ENCODE peak calls at places on chromosome 5, in ten cellular contexts. V, Z, I, M, W, A, Y, N, H and C are unnamed samples.
A peak's percentile ranks its signal among the peaks of the same experiment; 100 is the strongest.

GRCh38 chr5:150409638-150410523 is 2.8 kb downstream of the CD74 start:
- DNase-seq in V (peak; percentile 58), Z (peak; percentile 76), I (peak; percentile 75), M (peak; percentile 87), W (peak; percentile 93), A (peak; percentile 87), Y (peak; percentile 87), N (peak; percentile 79), H (peak; percentile 60), C (no peak)

GRCh38 chr5:4614088-4614487 is 526.0 kb upstream of the ADAMTS16 start:
- DNase-seq in V (no peak), Z (no peak), I (peak; percentile 84), M (no peak), W (no peak), A (no peak), Y (no peak), N (no peak), H (no peak), C (no peak)

GRCh38 chr5:168976311-168976893 is 324.5 kb downstream of the SLIT3 start:
- DNase-seq in V (no peak), Z (no peak), I (peak; percentile 57), M (no peak), W (no peak), A (no peak), Y (no peak), N (no peak), H (no peak), C (no peak)

GRCh38 chr5:159206368-159206767 is 3.0 kb downstream of the RNF145 start:
- DNase-seq in V (no peak), Z (no peak), I (no peak), M (no peak), W (peak; percentile 12), A (no peak), Y (no peak), N (no peak), H (no peak), C (no peak)

GRCh38 chr5:96875805-96876291 is 452 bp upstream of the ERAP2 start:
- DNase-seq in V (peak; percentile 26), Z (no peak), I (no peak), M (no peak), W (no peak), A (no peak), Y (peak; percentile 28), N (no peak), H (no peak), C (no peak)

GRCh38 chr5:171226864-171227263 is 82.2 kb upstream of the TLX3 start:
- DNase-seq in V (no peak), Z (no peak), I (no peak), M (peak; percentile 14), W (no peak), A (no peak), Y (no peak), N (no peak), H (no peak), C (no peak)

GRCh38 chr5:98259595-98259994 is 513.9 kb upstream of the RGMB start:
- DNase-seq in V (no peak), Z (no peak), I (no peak), M (no peak), W (no peak), A (no peak), Y (no peak), N (no peak), H (no peak), C (no peak)

GRCh38 chr5:51606921-51607320 is 223.7 kb downstream of the ISL1 start:
- DNase-seq in V (no peak), Z (no peak), I (no peak), M (no peak), W (no peak), A (no peak), Y (no peak), N (no peak), H (no peak), C (no peak)

GRCh38 chr5:128854931-128855330 is 110.4 kb upstream of the SLC27A6 start:
- DNase-seq in V (no peak), Z (no peak), I (no peak), M (no peak), W (no peak), A (no peak), Y (no peak), N (no peak), H (no peak), C (no peak)

GRCh38 chr5:1014781-1015221 is 6.2 kb downstream of the NKD2 start:
- DNase-seq in V (no peak), Z (no peak), I (no peak), M (no peak), W (no peak), A (no peak), Y (no peak), N (peak; percentile 57), H (peak; percentile 4), C (no peak)

GRCh38 chr5:77170196-77170595 is 40.3 kb upstream of the PDE8B start:
- DNase-seq in V (no peak), Z (no peak), I (no peak), M (no peak), W (no peak), A (no peak), Y (no peak), N (no peak), H (no peak), C (no peak)

GRCh38 chr5:170860415-170860814 is 1.4 kb upstream of the RANBP17 start:
- DNase-seq in V (no peak), Z (no peak), I (no peak), M (no peak), W (no peak), A (no peak), Y (no peak), N (no peak), H (no peak), C (no peak)

GRCh38 chr5:40206030-40206429 is 473.7 kb upstream of the PTGER4 start:
- DNase-seq in V (peak; percentile 13), Z (no peak), I (no peak), M (no peak), W (no peak), A (no peak), Y (no peak), N (no peak), H (no peak), C (no peak)

GRCh38 chr5:89128930-89129625 is 246.1 kb upstream of the MEF2C start:
- DNase-seq in V (no peak), Z (no peak), I (no peak), M (no peak), W (no peak), A (no peak), Y (no peak), N (no peak), H (no peak), C (no peak)

GRCh38 chr5:78593465-78593864 is 55.1 kb downstream of the LHFPL2 start:
- DNase-seq in V (no peak), Z (no peak), I (no peak), M (peak; percentile 15), W (peak; percentile 63), A (no peak), Y (no peak), N (no peak), H (no peak), C (no peak)

GRCh38 chr5:72296251-72296650 is 23.8 kb downstream of the MRPS27 start:
- DNase-seq in V (no peak), Z (no peak), I (no peak), M (no peak), W (no peak), A (no peak), Y (no peak), N (no peak), H (peak; percentile 42), C (no peak)

GRCh38 chr5:82365026-82365425 is 86.9 kb upstream of the RPS23 start:
- DNase-seq in V (no peak), Z (no peak), I (no peak), M (peak; percentile 10), W (no peak), A (no peak), Y (no peak), N (no peak), H (no peak), C (no peak)

GRCh38 chr5:32767948-32768427 is 56.9 kb downstream of the NPR3 start:
- DNase-seq in V (no peak), Z (no peak), I (peak; percentile 100), M (peak; percentile 99), W (peak; percentile 99), A (no peak), Y (no peak), N (no peak), H (no peak), C (no peak)

GRCh38 chr5:72082048-72082447 is 25.2 kb upstream of the MAP1B start:
- DNase-seq in V (no peak), Z (no peak), I (no peak), M (no peak), W (no peak), A (no peak), Y (no peak), N (no peak), H (no peak), C (no peak)

GRCh38 chr5:14777932-14778788 is 93.4 kb downstream of the ANKH start:
- DNase-seq in V (no peak), Z (no peak), I (no peak), M (no peak), W (no peak), A (no peak), Y (no peak), N (no peak), H (no peak), C (no peak)

GRCh38 chr5:1516615-1517601 is 6.9 kb downstream of the LPCAT1 start:
- DNase-seq in V (no peak), Z (no peak), I (peak; percentile 82), M (peak; percentile 73), W (peak; percentile 87), A (no peak), Y (peak; percentile 20), N (peak; percentile 40), H (no peak), C (peak; percentile 57)

GRCh38 chr5:136453986-136454758 is 88.8 kb upstream of the TRPC7 start:
- DNase-seq in V (no peak), Z (no peak), I (no peak), M (no peak), W (no peak), A (no peak), Y (no peak), N (no peak), H (no peak), C (no peak)

GRCh38 chr5:73998496-73998895 is 372.5 kb downstream of the ARHGEF28 start:
- DNase-seq in V (no peak), Z (no peak), I (no peak), M (peak; percentile 75), W (no peak), A (no peak), Y (no peak), N (no peak), H (peak; percentile 5), C (no peak)

GRCh38 chr5:39231705-39232525 is 12.6 kb upstream of the FYB1 start:
- DNase-seq in V (peak; percentile 63), Z (no peak), I (no peak), M (peak; percentile 69), W (peak; percentile 79), A (no peak), Y (no peak), N (no peak), H (no peak), C (no peak)

GRCh38 chr5:177496111-177497010 is 1.0 kb downstream of the PDLIM7 start:
- DNase-seq in V (no peak), Z (peak; percentile 92), I (peak; percentile 94), M (peak; percentile 93), W (peak; percentile 90), A (no peak), Y (no peak), N (peak; percentile 90), H (peak; percentile 23), C (peak; percentile 81)

GRCh38 chr5:36651775-36652685 is 45.6 kb downstream of the SLC1A3 start:
- DNase-seq in V (no peak), Z (no peak), I (no peak), M (no peak), W (no peak), A (no peak), Y (no peak), N (no peak), H (no peak), C (no peak)

GRCh38 chr5:89967806-89968444 is 441.6 kb downstream of the CETN3 start:
- DNase-seq in V (no peak), Z (no peak), I (no peak), M (peak; percentile 64), W (peak; percentile 28), A (no peak), Y (no peak), N (no peak), H (no peak), C (no peak)

GRCh38 chr5:59615272-59615671 is 278.3 kb downstream of the PDE4D start:
- DNase-seq in V (no peak), Z (no peak), I (peak; percentile 26), M (peak; percentile 55), W (peak; percentile 58), A (no peak), Y (no peak), N (no peak), H (no peak), C (no peak)